ENCODE peak calls at places on chromosomes 3 and 15, in ten cellular contexts. Q, Y, F, G, I, C, H, R, A and J are unnamed samples.

GRCh38 chr15:23467110-23467600 is 20.1 kb upstream of the GOLGA6L2 start:
- DNase-seq in Q (no peak), Y (peak), F (peak), G (no peak), I (no peak), C (peak), H (no peak), R (peak), A (peak), J (no peak)

GRCh38 chr3:30894521-30895289 is at the start of gene GADL1:
- DNase-seq in Q (peak), Y (peak), F (peak), G (no peak), I (peak), C (peak), H (peak), R (no peak), A (peak), J (peak)

GRCh38 chr3:6099458-6100137 is 761.3 kb upstream of the GRM7 start:
- DNase-seq in Q (no peak), Y (no peak), F (no peak), G (no peak), I (no peak), C (no peak), H (no peak), R (no peak), A (no peak), J (no peak)

GRCh38 chr3:3800685-3801509 is 1.7 kb downstream of the LRRN1 start:
- DNase-seq in Q (peak), Y (no peak), F (no peak), G (no peak), I (no peak), C (peak), H (peak), R (no peak), A (no peak), J (peak)

GRCh38 chr3:120399372-120399771 is 50.2 kb upstream of the LRRC58 start:
- DNase-seq in Q (no peak), Y (no peak), F (no peak), G (no peak), I (peak), C (no peak), H (no peak), R (no peak), A (no peak), J (no peak)

GRCh38 chr3:24034464-24034863 is 89.4 kb downstream of the NR1D2 start:
- DNase-seq in Q (no peak), Y (no peak), F (no peak), G (no peak), I (no peak), C (no peak), H (no peak), R (no peak), A (no peak), J (no peak)

GRCh38 chr15:35540885-35541284 is 5.1 kb downstream of the DPH6 start:
- DNase-seq in Q (no peak), Y (peak), F (no peak), G (no peak), I (no peak), C (no peak), H (no peak), R (no peak), A (peak), J (no peak)

GRCh38 chr15:40252438-40253178 is 13.7 kb downstream of the PAK6 start:
- DNase-seq in Q (peak), Y (no peak), F (no peak), G (peak), I (no peak), C (no peak), H (peak), R (no peak), A (no peak), J (peak)

GRCh38 chr15:40161693-40162401 is 978 bp downstream of the BUB1B start:
- DNase-seq in Q (no peak), Y (no peak), F (no peak), G (no peak), I (no peak), C (no peak), H (no peak), R (no peak), A (peak), J (no peak)

GRCh38 chr3:14280326-14280725 is 101.7 kb downstream of the LSM3 start:
- DNase-seq in Q (no peak), Y (no peak), F (no peak), G (no peak), I (no peak), C (no peak), H (no peak), R (peak), A (peak), J (no peak)

GRCh38 chr15:79674124-79674465 is 222.7 kb downstream of the MTHFS start:
- DNase-seq in Q (no peak), Y (no peak), F (no peak), G (no peak), I (no peak), C (no peak), H (no peak), R (no peak), A (no peak), J (no peak)

GRCh38 chr3:151544164-151544548 is 83.3 kb upstream of the IGSF10 start:
- DNase-seq in Q (no peak), Y (no peak), F (no peak), G (no peak), I (no peak), C (no peak), H (no peak), R (no peak), A (peak), J (no peak)

GRCh38 chr3:26920579-26920978 is 298.0 kb downstream of the LRRC3B start:
- DNase-seq in Q (no peak), Y (no peak), F (peak), G (no peak), I (no peak), C (no peak), H (no peak), R (no peak), A (no peak), J (no peak)

GRCh38 chr3:69915726-69916125 is 83.8 kb upstream of the SAMMSON start:
- DNase-seq in Q (no peak), Y (no peak), F (no peak), G (no peak), I (no peak), C (no peak), H (no peak), R (no peak), A (no peak), J (no peak)

GRCh38 chr15:81514769-81515168 is 140.8 kb upstream of the TMC3 start:
- DNase-seq in Q (no peak), Y (no peak), F (no peak), G (no peak), I (no peak), C (no peak), H (no peak), R (no peak), A (no peak), J (no peak)

GRCh38 chr3:116018651-116019050 is 395.3 kb downstream of the GAP43 start:
- DNase-seq in Q (no peak), Y (peak), F (no peak), G (no peak), I (no peak), C (no peak), H (no peak), R (no peak), A (no peak), J (no peak)

GRCh38 chr3:103203431-103203830 is 768.6 kb downstream of the ZPLD1 start:
- DNase-seq in Q (no peak), Y (no peak), F (no peak), G (no peak), I (no peak), C (no peak), H (no peak), R (no peak), A (no peak), J (no peak)

GRCh38 chr3:154901263-154901662 is 178.9 kb upstream of the MME start:
- DNase-seq in Q (no peak), Y (no peak), F (no peak), G (no peak), I (no peak), C (no peak), H (no peak), R (no peak), A (no peak), J (no peak)

GRCh38 chr15:95281470-95281869 is 1049.0 kb upstream of the NR2F2 start:
- DNase-seq in Q (no peak), Y (no peak), F (no peak), G (no peak), I (no peak), C (no peak), H (no peak), R (no peak), A (no peak), J (no peak)

GRCh38 chr15:75348034-75348562 is 1.3 kb downstream of the NEIL1 start:
- DNase-seq in Q (no peak), Y (no peak), F (no peak), G (no peak), I (no peak), C (no peak), H (peak), R (no peak), A (no peak), J (peak)

GRCh38 chr3:172892158-172892557 is 141.6 kb downstream of the ECT2 start:
- DNase-seq in Q (no peak), Y (peak), F (no peak), G (no peak), I (no peak), C (no peak), H (no peak), R (no peak), A (peak), J (no peak)